ENCODE peak calls at places on chromosome 1, in eight cellular contexts. K is ascending aorta, O is left ventricle myocardium inferior, A is brain microvascular endothelial cell, M is fibroblast of mammary gland, E is osteoblast, H is IMR-90, W is transverse colon. X is an unnamed sample.

GRCh38 chr1:6971048-6971447 is 185.8 kb downstream of the CAMTA1 start:
- DNase-seq in W (no peak), O (no peak), K (no peak), E (peak), A (no peak), M (peak), H (peak), X (no peak)

GRCh38 chr1:202143768-202144509 is 598 bp downstream of the ARL8A start:
- DNase-seq in E (peak), M (no peak), O (peak), W (peak), K (peak), A (no peak), H (no peak), X (no peak)

GRCh38 chr1:38029081-38029681 is 16.6 kb downstream of the UTP11 start:
- DNase-seq in E (peak), H (no peak), W (no peak), M (peak), K (no peak), A (no peak), O (no peak), X (no peak)

GRCh38 chr1:32426489-32427255 is 32.4 kb upstream of the BSDC1 start:
- DNase-seq in W (peak), E (peak), M (peak), O (no peak), A (no peak), K (no peak), H (no peak), X (no peak)

GRCh38 chr1:12143631-12144155 is 23.1 kb upstream of the TNFRSF1B start:
- DNase-seq in E (peak), H (peak), K (peak), O (peak), W (peak), M (peak), A (peak), X (no peak)

GRCh38 chr1:67532452-67533216 is 102.4 kb upstream of the SERBP1 start:
- DNase-seq in E (peak), W (peak), M (peak), K (no peak), H (peak), O (no peak), A (peak), X (no peak)

GRCh38 chr1:169488157-169488556 is 2.4 kb upstream of the SLC19A2 start:
- DNase-seq in A (no peak), H (no peak), E (no peak), K (no peak), O (no peak), M (no peak), W (no peak), X (no peak)

GRCh38 chr1:28246427-28246832 is 10.5 kb downstream of the ATP5IF1 start:
- DNase-seq in W (peak), K (peak), A (no peak), H (peak), O (no peak), E (no peak), M (peak), X (no peak)

GRCh38 chr1:21366288-21366687 is 73.6 kb upstream of the NBPF3 start:
- DNase-seq in E (no peak), M (no peak), W (no peak), H (no peak), A (no peak), O (no peak), K (no peak), X (no peak)

DNA sequence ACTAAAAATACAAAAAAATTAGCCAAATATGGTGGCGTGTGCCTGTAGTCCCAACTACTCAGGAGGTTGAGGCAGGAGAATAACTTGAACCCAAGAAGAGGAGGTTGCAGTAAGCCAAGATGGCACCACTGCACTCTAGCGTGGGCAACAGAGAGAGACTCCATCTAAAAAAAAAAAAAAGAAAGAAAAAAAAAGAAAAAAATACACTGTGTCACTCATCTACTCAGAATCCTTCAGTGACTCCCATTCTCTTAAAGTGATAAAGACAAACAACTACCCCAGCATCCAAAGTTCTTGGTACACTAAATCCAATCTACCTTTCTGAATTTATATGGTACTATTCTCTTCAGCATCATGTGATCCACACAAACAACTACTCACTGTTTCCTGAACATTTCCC is 40.2 kb upstream of the S1PR1 start:
- DNase-seq in H (no peak), M (no peak), E (no peak), A (no peak), O (no peak), K (no peak), W (no peak), X (no peak)
- TF ChIP-seq CTCF in H (no peak), M (no peak), E (no peak), A (no peak), O (no peak), K (no peak), W (no peak), X (no peak)

GRCh38 chr1:34108269-34108668 is 56.8 kb downstream of the CSMD2 start:
- DNase-seq in E (no peak), W (no peak), A (no peak), M (no peak), O (no peak), K (no peak), H (no peak), X (no peak)

GRCh38 chr1:34108711-34109110 is 56.3 kb downstream of the CSMD2 start:
- DNase-seq in A (no peak), W (no peak), K (no peak), O (no peak), H (no peak), M (no peak), E (no peak), X (no peak)

GRCh38 chr1:34115233-34115632 is 49.8 kb downstream of the CSMD2 start:
- DNase-seq in M (no peak), K (no peak), H (no peak), O (no peak), E (no peak), W (no peak), A (no peak), X (no peak)

GRCh38 chr1:34113362-34113761 is 51.7 kb downstream of the CSMD2 start:
- DNase-seq in A (no peak), W (no peak), O (no peak), E (no peak), H (no peak), K (no peak), M (peak), X (no peak)

GRCh38 chr1:34113887-34114286 is 51.1 kb downstream of the CSMD2 start:
- DNase-seq in W (no peak), A (peak), O (no peak), K (no peak), H (no peak), M (peak), E (no peak), X (no peak)
- TF ChIP-seq CTCF in W (no peak), A (peak), O (peak), K (no peak), H (no peak), M (peak), E (no peak), X (peak)

GRCh38 chr1:93680121-93681094 is 1.2 kb downstream of the BCAR3 start:
- DNase-seq in O (peak), H (peak), A (peak), E (peak), W (peak), M (peak), K (peak), X (peak)
- TF ChIP-seq CTCF in O (peak), H (peak), A (peak), E (peak), W (peak), M (peak), K (peak), X (peak)

GRCh38 chr1:212967767-212968166 is 17.4 kb downstream of the VASH2 start:
- DNase-seq in M (peak), A (peak), K (no peak), W (no peak), O (no peak), H (peak), E (peak), X (no peak)
- TF ChIP-seq CTCF in M (peak), A (peak), K (no peak), W (peak), O (peak), H (peak), E (peak), X (peak)

DNA sequence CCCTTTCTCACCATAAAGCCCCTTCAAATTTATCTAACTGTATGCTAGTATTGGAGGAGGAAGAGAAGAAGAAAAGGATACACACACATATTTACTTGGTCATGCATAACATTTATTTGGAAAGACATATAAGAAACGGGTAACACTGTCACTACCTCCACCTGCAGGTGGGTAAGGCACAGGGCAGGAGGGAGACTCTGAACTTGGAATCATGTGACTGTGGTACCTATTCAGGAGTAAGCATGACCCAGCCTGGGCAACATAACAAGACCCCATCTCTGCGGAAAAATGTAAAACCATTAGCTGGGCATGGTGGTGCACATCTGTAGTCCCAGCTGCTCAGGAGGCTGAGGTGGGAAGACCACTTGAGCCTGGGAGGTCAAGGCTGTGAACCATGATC is 1.4 kb upstream of the PADI6 start:
- DNase-seq in M (no peak), A (no peak), E (no peak), O (no peak), H (no peak), W (no peak), K (no peak), X (no peak)
- TF ChIP-seq CTCF in M (no peak), A (peak), E (no peak), O (no peak), H (no peak), W (no peak), K (no peak), X (peak)